ENCODE peak calls at places on chromosomes 4 and X, in four cellular contexts. K is cardiac muscle cell, H is HFF-Myc, P is foreskin fibroblast. F is an unnamed sample.
A peak's percentile ranks its signal among the peaks of the same experiment; 100 is the strongest.

GRCh38 chr4:187612211-187612780 is 383.3 kb upstream of the ZFP42 start:
- DNase-seq in K (no peak), H (no peak), P (no peak), F (no peak)

GRCh38 chr4:133148690-133149363 is at the start of gene PCDH10:
- DNase-seq in K (peak; percentile 96), H (peak; percentile 27), P (peak; percentile 93), F (no peak)

GRCh38 chr4:120096508-120097297 is 30.1 kb upstream of the MAD2L1 start:
- DNase-seq in K (no peak), H (no peak), P (peak; percentile 33), F (no peak)

GRCh38 chr4:101346562-101347266 is 612 bp downstream of the PPP3CA start:
- DNase-seq in K (peak; percentile 75), H (no peak), P (peak; percentile 82), F (peak; percentile 38)

GRCh38 chrX:1485033-1485432 is 32.3 kb upstream of the ASMTL start:
- DNase-seq in K (no peak), H (no peak), P (no peak), F (no peak)

GRCh38 chr4:75555294-75556164 is at the start of gene ODAPH:
- DNase-seq in K (no peak), H (no peak), P (no peak), F (no peak)

GRCh38 chr4:153546273-153546672 is 80.1 kb downstream of the TMEM131L start:
- DNase-seq in K (no peak), H (no peak), P (no peak), F (no peak)

GRCh38 chr4:11914406-11914805 is 485.7 kb upstream of the HS3ST1 start:
- DNase-seq in K (no peak), H (no peak), P (no peak), F (no peak)

GRCh38 chr4:17492058-17492741 is 19.7 kb downstream of the QDPR start:
- DNase-seq in K (no peak), H (no peak), P (peak; percentile 27), F (no peak)

GRCh38 chrX:72349190-72349589 is 43.5 kb upstream of the CITED1 start:
- DNase-seq in K (no peak), H (no peak), P (peak; percentile 29), F (no peak)

GRCh38 chr4:106502106-106502699 is 133.6 kb upstream of the GIMD1 start:
- DNase-seq in K (peak; percentile 77), H (peak; percentile 26), P (peak; percentile 80), F (no peak)

GRCh38 chrX:45070116-45071007 is 130.3 kb downstream of the DIPK2B start:
- DNase-seq in K (peak; percentile 29), H (peak; percentile 14), P (peak; percentile 53), F (no peak)

GRCh38 chrX:8579602-8580001 is 115.0 kb downstream of the VCX3B start:
- DNase-seq in K (no peak), H (no peak), P (no peak), F (no peak)

GRCh38 chr4:119300072-119300387 is 21.9 kb downstream of the FABP2 start:
- DNase-seq in K (peak; percentile 54), H (no peak), P (peak; percentile 78), F (no peak)

GRCh38 chr4:86497980-86498379 is 96.1 kb upstream of the PTPN13 start:
- DNase-seq in K (no peak), H (no peak), P (peak; percentile 36), F (no peak)

GRCh38 chrX:142156567-142156966 is 48.5 kb downstream of the MAGEC2 start:
- DNase-seq in K (no peak), H (no peak), P (no peak), F (no peak)

GRCh38 chr4:7655549-7656243 is 221.0 kb upstream of the PSAPL1 start:
- DNase-seq in K (peak; percentile 66), H (no peak), P (no peak), F (no peak)

GRCh38 chr4:24774452-24774851 is 20.9 kb upstream of the SOD3 start:
- DNase-seq in K (no peak), H (no peak), P (peak; percentile 39), F (no peak)

GRCh38 chrX:142999209-142999720 is 26.5 kb upstream of the SPANXN4 start:
- DNase-seq in K (no peak), H (no peak), P (no peak), F (no peak)

GRCh38 chrX:15441464-15441863 is 51.7 kb downstream of the PIR start:
- DNase-seq in K (no peak), H (no peak), P (no peak), F (no peak)

GRCh38 chr4:139869810-139870209 is 204.2 kb downstream of the MGST2 start:
- DNase-seq in K (no peak), H (no peak), P (no peak), F (no peak)

GRCh38 chrX:152869972-152870371 is 27.9 kb upstream of the ZNF185 start:
- DNase-seq in K (no peak), H (no peak), P (no peak), F (no peak)

GRCh38 chr4:14023036-14023435 is 395.5 kb upstream of the BOD1L1 start:
- DNase-seq in K (no peak), H (no peak), P (peak; percentile 56), F (no peak)

GRCh38 chrX:22220941-22221340 is 51.8 kb upstream of the CBLL2 start:
- DNase-seq in K (no peak), H (peak; percentile 47), P (peak; percentile 72), F (no peak)

GRCh38 chrX:23003121-23003520 is 3.4 kb downstream of the DDX53 start:
- DNase-seq in K (no peak), H (no peak), P (peak; percentile 36), F (no peak)

GRCh38 chr4:179128299-179128698 is 1686.1 kb upstream of the AGA start:
- DNase-seq in K (no peak), H (no peak), P (no peak), F (no peak)

GRCh38 chr4:76809594-76810305 is 88.2 kb downstream of the SOWAHB start:
- DNase-seq in K (no peak), H (no peak), P (peak; percentile 90), F (no peak)

GRCh38 chr4:637536-637935 is 12.2 kb downstream of the PDE6B start:
- DNase-seq in K (no peak), H (no peak), P (no peak), F (no peak)

DNA sequence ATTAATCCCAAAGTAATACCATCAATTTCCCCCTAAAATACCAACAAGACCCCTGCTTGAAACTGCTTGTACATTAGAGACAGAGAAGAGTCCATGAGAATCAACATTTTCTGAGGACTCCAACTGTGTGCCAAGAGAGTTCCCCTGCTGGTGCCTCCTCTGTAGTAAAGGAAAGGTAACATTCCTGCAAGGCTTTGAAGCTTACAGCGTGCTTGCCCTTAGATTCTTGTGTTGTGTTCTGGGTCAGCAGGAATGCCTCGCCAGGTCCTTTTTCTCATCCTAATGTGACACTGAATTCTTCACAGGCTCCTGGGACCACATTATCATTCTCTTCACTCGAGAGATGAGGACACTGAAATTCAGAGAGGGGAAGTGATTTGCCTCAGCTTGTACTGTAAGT is 9.7 kb upstream of the EOLA2 start:
- DNase-seq in K (no peak), H (no peak), P (no peak), F (no peak)
- TF ChIP-seq CTCF in K (no peak), H (no peak), P (no peak), F (no peak)

DNA sequence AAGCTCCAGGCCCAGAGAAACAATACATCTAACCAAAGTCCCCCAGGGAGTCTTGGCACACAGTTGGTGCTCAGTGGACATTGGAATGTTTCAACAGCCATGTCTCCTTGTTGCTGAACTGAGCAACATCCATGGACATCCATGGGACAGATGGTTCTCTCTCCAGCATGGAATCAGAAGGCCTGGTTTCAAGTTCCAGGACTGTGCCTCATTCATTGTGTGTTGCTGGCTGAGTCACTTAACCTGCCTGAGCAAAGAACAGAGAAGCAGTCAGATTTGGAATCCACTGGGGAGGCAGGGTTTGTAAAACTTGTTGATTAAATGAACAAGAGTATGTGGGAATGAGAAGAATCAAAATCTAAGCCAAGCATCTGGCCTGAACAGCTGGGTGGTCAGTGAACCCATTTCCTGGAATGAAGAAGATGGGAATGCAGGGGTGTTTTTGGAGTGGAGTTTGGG is 147.9 kb downstream of the CHIC2 start:
- DNase-seq in K (no peak), H (no peak), P (peak; percentile 73), F (no peak)
- TF ChIP-seq CTCF in K (no peak), H (no peak), P (no peak), F (no peak)

DNA sequence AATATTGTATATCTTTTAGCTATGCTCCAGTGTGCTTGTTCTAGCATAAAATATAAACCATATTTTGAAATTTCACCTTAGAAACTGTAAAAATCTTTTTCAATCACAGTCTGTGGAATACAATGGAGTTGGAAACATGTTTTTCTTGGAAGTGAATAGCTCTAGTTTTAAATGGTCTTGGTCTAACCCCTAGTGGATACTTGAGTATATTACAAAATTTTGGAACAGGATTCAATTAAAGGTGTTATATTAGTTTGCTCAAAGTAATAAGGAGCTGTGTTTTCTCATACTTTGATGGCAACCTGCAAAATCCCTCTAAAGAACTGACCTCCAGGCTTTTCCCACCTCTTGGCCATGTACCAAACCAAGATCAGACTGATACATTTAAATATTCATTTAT is 48.2 kb downstream of the STK26 start:
- DNase-seq in K (peak; percentile 12), H (no peak), P (peak; percentile 14), F (no peak)
- TF ChIP-seq CTCF in K (peak; percentile 29), H (peak; percentile 7), P (peak; percentile 1), F (peak; percentile 29)

DNA sequence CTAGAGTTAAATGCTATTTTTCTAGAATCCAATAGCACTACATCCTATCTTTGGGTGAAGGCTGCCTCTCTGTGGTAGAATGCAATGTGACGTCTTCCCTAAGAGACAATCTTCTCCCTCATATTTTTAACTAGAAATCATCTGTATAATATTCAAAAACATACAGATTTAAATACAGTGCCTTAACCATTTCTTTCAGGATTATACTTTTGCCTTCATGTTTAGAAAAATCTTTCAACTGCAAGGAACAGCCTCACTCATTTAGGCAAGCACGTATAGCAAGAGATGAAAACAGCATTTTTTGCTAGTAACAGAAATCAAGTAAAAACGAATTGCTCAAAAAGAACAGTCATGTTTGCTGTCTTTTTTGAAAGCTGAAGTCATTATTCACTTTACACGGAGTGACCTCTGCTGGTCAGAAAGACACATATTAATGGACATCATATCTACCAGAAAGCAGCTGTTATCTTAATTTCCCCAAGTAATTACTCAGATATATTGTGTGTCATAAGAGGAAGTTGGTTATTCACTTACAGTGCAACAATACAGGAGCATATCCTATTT is 422.3 kb downstream of the STPG2 start:
- DNase-seq in K (no peak), H (no peak), P (no peak), F (no peak)
- TF ChIP-seq CTCF in K (peak; percentile 34), H (no peak), P (no peak), F (no peak)

GRCh38 chrX:41858161-41858775 is 65.1 kb downstream of the CASK start:
- DNase-seq in K (peak; percentile 2), H (no peak), P (no peak), F (no peak)
- TF ChIP-seq CTCF in K (no peak), H (no peak), P (no peak), F (no peak)

F was measured in natural killer cell.